ENCODE peak calls at places on chromosomes 5 and 9, in seven cellular contexts. S is neural crest cell, V is Calu3, X is pancreas, U is brain microvascular endothelial cell, O is GM13976, J is IMR-90. E is an unnamed sample.

GRCh38 chr9:86413966-86414880 is 60.0 kb upstream of the TUT7 start:
- DNase-seq in O (peak; percentile 30), V (no peak), X (no peak), U (no peak), J (peak; percentile 50), S (no peak), E (no peak)

GRCh38 chr9:111603041-111603440 is 3.6 kb upstream of the PTGR1 start:
- DNase-seq in X (no peak), V (no peak), O (no peak), U (no peak), J (no peak), S (no peak), E (no peak)

GRCh38 chr5:83632874-83633273 is 87.8 kb downstream of the HAPLN1 start:
- DNase-seq in O (no peak), J (peak; percentile 84), V (peak; percentile 54), S (no peak), X (no peak), U (peak; percentile 86), E (no peak)

GRCh38 chr5:178090856-178091255 is 22.5 kb upstream of the N4BP3 start:
- DNase-seq in O (peak; percentile 37), J (no peak), S (no peak), X (no peak), U (no peak), V (no peak), E (no peak)

GRCh38 chr9:96071245-96072124 is 196.0 kb downstream of the ERCC6L2 start:
- DNase-seq in X (no peak), O (peak; percentile 64), S (peak; percentile 28), J (peak; percentile 47), U (peak; percentile 56), V (peak; percentile 29), E (no peak)

GRCh38 chr5:626850-627249 is 14.7 kb downstream of the CEP72 start:
- DNase-seq in S (no peak), U (peak; percentile 6), V (no peak), J (peak; percentile 25), X (no peak), O (no peak), E (no peak)

GRCh38 chr9:123997665-123998277 is 13.8 kb upstream of the LHX2 start:
- DNase-seq in V (no peak), S (no peak), X (no peak), U (peak; percentile 16), J (peak; percentile 19), O (peak; percentile 77), E (peak; percentile 39)

GRCh38 chr5:151063136-151063544 is 17.7 kb downstream of the TNIP1 start:
- DNase-seq in U (peak; percentile 93), V (no peak), X (peak; percentile 50), J (peak; percentile 87), S (no peak), O (no peak), E (no peak)

GRCh38 chr9:118230319-118230718 is 526.1 kb downstream of the TLR4 start:
- DNase-seq in U (no peak), J (no peak), S (no peak), X (no peak), O (no peak), V (no peak), E (no peak)

GRCh38 chr5:115372121-115372520 is 75.7 kb upstream of the CCDC112 start:
- DNase-seq in J (no peak), U (no peak), S (no peak), O (no peak), X (no peak), V (no peak), E (no peak)

DNA sequence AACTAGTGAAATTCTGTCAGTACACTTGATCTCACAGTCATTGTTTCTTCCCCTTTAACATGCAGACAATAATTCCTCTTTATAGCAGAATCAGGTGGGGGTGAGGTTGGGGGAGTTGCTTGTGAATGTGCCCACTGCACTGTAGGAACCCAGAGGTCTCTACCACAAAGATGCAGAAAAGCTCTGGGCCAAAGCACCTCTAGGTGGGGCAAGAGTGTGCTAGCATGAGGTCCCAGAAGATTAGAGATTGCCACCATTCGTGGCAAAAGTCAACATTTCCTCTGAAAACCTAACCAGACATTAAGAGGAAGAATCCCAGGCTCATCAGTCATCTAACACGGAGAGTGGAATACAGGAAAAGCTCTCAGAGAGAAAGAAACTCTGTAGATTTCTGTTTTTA is 74.5 kb downstream of the PTCD2 start:
- DNase-seq in J (no peak), S (no peak), O (peak; percentile 41), U (no peak), V (peak; percentile 15), X (no peak), E (no peak)
- TF ChIP-seq CTCF in J (peak; percentile 45), S (peak; percentile 17), O (peak; percentile 63), U (peak; percentile 77), V (peak; percentile 15), X (no peak), E (peak; percentile 4)

DNA sequence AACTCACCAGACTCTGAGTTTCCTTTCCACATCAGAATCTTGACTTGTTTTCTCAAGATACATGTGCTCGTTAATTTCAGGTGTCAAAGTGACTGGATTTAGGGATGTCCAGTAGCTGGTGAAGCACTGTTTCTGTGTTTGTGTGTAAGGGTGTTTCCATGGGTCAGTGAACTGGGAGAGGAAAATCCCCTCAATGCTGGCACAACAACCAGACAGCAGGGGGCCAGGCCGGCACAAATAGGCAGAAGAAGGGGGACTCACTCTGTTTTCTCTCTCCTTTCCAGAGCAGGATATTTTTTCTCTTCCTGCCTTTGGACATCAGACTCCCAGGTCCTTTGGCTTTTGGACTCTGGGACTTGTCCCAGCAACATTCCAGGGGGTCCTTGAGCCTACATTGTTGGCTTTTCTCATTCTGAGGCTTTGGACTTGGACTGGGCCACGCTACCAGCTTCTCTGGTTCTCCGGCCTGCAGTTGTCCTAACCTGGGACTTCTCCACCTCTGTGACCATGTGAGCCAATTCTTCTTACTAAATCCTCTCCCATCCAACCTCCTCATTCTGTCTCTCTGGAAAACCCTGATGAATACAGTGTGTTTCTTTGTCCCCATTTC is 144.0 kb downstream of the CAAP1 start:
- DNase-seq in O (no peak), S (no peak), V (no peak), J (no peak), X (no peak), U (no peak), E (no peak)
- TF ChIP-seq CTCF in O (no peak), S (no peak), V (no peak), J (no peak), X (no peak), U (no peak), E (no peak)

DNA sequence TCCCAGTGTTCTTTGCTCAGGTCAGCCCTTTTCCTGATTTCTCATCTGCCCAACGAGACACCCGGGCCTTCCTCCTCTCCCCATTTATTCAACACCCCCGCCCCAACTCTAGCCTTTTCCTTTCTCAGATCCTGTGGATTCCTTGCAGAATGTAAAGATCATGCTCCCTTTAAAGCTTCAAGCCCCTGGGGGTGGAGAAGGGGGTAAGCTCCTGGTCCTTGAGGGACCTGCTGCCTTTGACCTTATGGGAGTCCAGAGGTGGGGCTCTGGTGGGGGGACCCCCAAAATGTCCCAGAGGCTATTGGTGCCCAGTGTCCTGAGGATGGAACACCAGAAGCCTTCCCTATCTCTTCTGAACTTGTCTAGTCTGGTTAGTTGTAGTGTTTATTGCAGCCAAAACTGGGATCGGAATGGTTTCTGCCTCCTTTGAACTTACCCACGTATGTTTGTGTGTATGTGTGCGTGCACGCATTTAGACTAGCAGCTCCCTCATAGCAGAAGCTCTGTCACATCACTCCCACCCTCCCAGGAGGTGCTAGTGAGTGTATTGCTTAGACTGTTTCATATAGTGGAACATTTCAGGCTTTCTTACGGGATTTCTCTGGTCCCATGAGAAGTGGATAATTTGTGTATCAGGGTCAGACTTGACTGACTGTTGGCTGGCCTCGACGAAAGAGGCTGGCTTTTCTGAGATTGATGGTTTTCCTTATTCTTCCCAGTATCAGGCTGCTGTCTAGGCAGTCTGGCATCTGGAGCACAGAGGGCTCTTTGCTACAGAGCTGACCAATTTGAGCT is 1.1 kb downstream of the GALNT10 start:
- DNase-seq in O (no peak), U (no peak), S (no peak), V (no peak), X (no peak), J (peak; percentile 59), E (no peak)
- TF ChIP-seq CTCF in O (no peak), U (peak; percentile 38), S (no peak), V (no peak), X (no peak), J (peak; percentile 13), E (no peak)

GRCh38 chr5:142797420-142797819 is 27.2 kb downstream of the ARHGAP26 start:
- DNase-seq in O (no peak), X (no peak), J (no peak), V (no peak), S (no peak), U (no peak), E (no peak)
- TF ChIP-seq CTCF in O (no peak), X (no peak), J (no peak), V (no peak), S (no peak), U (no peak), E (no peak)

DNA sequence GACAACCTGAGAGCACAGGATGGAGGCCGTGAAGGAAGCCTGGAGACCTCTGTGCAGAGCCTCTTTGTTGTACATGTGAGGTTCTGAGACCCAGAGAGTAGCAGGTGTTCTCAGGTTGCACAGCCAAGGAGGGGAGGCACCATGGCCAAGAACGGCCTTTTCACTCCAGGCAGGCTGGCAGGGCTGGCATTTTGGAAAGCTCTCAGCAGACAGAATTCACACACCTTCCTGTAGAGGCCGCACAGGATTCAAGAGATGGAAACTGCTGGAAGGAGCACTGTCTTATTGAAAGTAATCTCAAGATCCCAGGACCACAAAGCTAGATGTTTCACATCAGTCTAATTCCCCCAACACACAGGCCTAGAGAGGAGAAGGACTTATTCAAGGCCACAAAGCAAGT is 52.8 kb upstream of the XPA start:
- DNase-seq in U (no peak), X (no peak), J (no peak), S (no peak), V (no peak), O (no peak), E (no peak)
- TF ChIP-seq CTCF in U (no peak), X (no peak), J (no peak), S (no peak), V (no peak), O (no peak), E (no peak)

GRCh38 chr5:40755093-40755406 is 711 bp downstream of the TTC33 start:
- DNase-seq in V (peak; percentile 64), X (peak; percentile 60), S (peak; percentile 48), O (peak; percentile 79), U (peak; percentile 83), J (peak; percentile 81), E (peak; percentile 69)
- TF ChIP-seq CTCF in V (peak; percentile 54), X (no peak), S (peak; percentile 69), O (peak; percentile 63), U (peak; percentile 76), J (peak; percentile 77), E (peak; percentile 42)